ENCODE peak calls at places on chromosome 1, in ten cellular contexts. B is effector memory CD4-positive, alpha-beta T cell; T is cardiac muscle cell; G is uterus; U is Panc1; N is neural progenitor cell; H is PC-9; P is ovary; X is CD8-positive, alpha-beta T cell; K is GM23248. S is an unnamed sample. For H3K4me1, the result is how much of the 10 kb centered on the place peaks cover.

GRCh38 chr1:230570724-230571390 is 71.4 kb upstream of the COG2 start:
- DNase-seq in B (no peak), T (no peak), G (no peak), U (no peak), N (no peak), H (no peak), P (no peak), X (no peak), K (no peak), S (no peak)

GRCh38 chr1:154899041-154899440 is 29.0 kb upstream of the KCNN3 start:
- DNase-seq in B (no peak), T (no peak), G (no peak), U (no peak), N (no peak), H (no peak), P (no peak), X (no peak), K (no peak), S (no peak)

GRCh38 chr1:27621067-27621920 is 13.7 kb downstream of the FGR start:
- DNase-seq in B (no peak), T (no peak), G (no peak), U (no peak), N (no peak), H (no peak), P (no peak), X (no peak), K (peak), S (no peak)

GRCh38 chr1:174428033-174428432 is 19.7 kb upstream of the GPR52 start:
- DNase-seq in B (no peak), T (no peak), G (no peak), U (no peak), N (no peak), H (no peak), P (no peak), X (no peak), K (no peak), S (no peak)

GRCh38 chr1:172657586-172657985 is 1.3 kb upstream of the FASLG start:
- DNase-seq in B (no peak), T (no peak), G (no peak), U (no peak), N (no peak), H (no peak), P (no peak), X (no peak), K (no peak), S (peak)

GRCh38 chr1:241932845-241933244 is 24.7 kb upstream of the BECN2 start:
- DNase-seq in B (no peak), T (peak), G (no peak), U (no peak), N (peak), H (no peak), P (no peak), X (no peak), K (no peak), S (no peak)

GRCh38 chr1:116537439-116537838 is 33.4 kb downstream of the CD58 start:
- DNase-seq in B (no peak), T (no peak), G (no peak), U (no peak), N (no peak), H (peak), P (no peak), X (no peak), K (peak), S (no peak)

GRCh38 chr1:230641900-230642262 is 400 bp upstream of the COG2 start:
- DNase-seq in B (no peak), T (no peak), G (peak), U (no peak), N (no peak), H (no peak), P (no peak), X (no peak), K (no peak), S (no peak)

GRCh38 chr1:5758000-5758858 is 234.0 kb downstream of the NPHP4 start:
- DNase-seq in B (no peak), T (no peak), G (no peak), U (no peak), N (no peak), H (no peak), P (no peak), X (no peak), K (no peak), S (no peak)

GRCh38 chr1:44294588-44295007 is 60.5 kb downstream of the ERI3 start:
- DNase-seq in B (no peak), T (peak), G (peak), U (no peak), N (peak), H (no peak), P (peak), X (no peak), K (peak), S (no peak)

GRCh38 chr1:157226739-157227138 is 88.5 kb upstream of the ETV3 start:
- DNase-seq in B (no peak), T (no peak), G (no peak), U (no peak), N (no peak), H (no peak), P (no peak), X (no peak), K (no peak), S (no peak)

GRCh38 chr1:23367791-23368561 is 1.7 kb downstream of the ZNF436 start:
- DNase-seq in B (peak), T (peak), G (peak), U (peak), N (peak), H (peak), P (peak), X (peak), K (peak), S (peak)

DNA sequence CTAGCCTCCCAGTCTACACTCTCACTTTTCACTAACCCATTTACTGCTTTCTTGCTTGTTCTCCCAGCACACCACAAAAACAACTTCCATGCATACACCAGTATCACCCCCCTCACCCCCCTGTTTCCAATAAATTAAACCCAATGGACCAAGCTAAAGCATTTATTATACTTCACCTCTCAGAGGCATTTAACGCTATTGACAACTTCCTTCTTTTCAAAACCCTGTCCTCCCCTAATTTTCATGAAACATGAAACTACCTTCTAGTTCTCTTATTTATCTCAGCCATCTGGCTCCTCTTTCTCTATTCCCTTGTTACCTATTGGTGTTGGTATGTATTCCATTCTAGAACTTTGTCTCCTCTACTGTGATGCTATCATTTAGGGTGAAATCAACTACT is 32.3 kb downstream of the PTPRC start:
- DNase-seq in B (no peak), T (no peak), G (no peak), U (no peak), N (no peak), H (no peak), P (no peak), X (no peak), K (no peak), S (no peak)
- H3K27ac ChIP-seq in B (peak), T (no peak), G (no peak), U (peak), N (no peak), H (no peak), P (no peak), X (no peak), K (peak), S (no peak)

GRCh38 chr1:67752306-67752705 is 67.3 kb downstream of the GADD45A start:
- DNase-seq in B (no peak), T (no peak), G (no peak), U (no peak), N (no peak), H (peak), P (no peak), X (no peak), K (no peak), S (no peak)

GRCh38 chr1:67753776-67754525 is 69.0 kb downstream of the GADD45A start:
- DNase-seq in B (no peak), T (no peak), G (no peak), U (no peak), N (no peak), H (peak), P (no peak), X (no peak), K (no peak), S (no peak)

GRCh38 chr1:67754526-67754920 is 69.5 kb downstream of the GADD45A start:
- DNase-seq in B (no peak), T (no peak), G (no peak), U (no peak), N (no peak), H (peak), P (no peak), X (no peak), K (no peak), S (no peak)

GRCh38 chr1:67755160-67755559 is 70.2 kb downstream of the GADD45A start:
- DNase-seq in B (no peak), T (no peak), G (no peak), U (no peak), N (no peak), H (peak), P (no peak), X (no peak), K (no peak), S (no peak)

GRCh38 chr1:67755619-67756018 is 70.6 kb downstream of the GADD45A start:
- DNase-seq in B (no peak), T (no peak), G (no peak), U (no peak), N (no peak), H (peak), P (no peak), X (no peak), K (no peak), S (no peak)
- H3K4me1 ChIP-seq in B (under half), T (under half), G (under half), U (under half), N (under half), H (under half), P (under half), X (under half), K (under half), S (under half)

DNA sequence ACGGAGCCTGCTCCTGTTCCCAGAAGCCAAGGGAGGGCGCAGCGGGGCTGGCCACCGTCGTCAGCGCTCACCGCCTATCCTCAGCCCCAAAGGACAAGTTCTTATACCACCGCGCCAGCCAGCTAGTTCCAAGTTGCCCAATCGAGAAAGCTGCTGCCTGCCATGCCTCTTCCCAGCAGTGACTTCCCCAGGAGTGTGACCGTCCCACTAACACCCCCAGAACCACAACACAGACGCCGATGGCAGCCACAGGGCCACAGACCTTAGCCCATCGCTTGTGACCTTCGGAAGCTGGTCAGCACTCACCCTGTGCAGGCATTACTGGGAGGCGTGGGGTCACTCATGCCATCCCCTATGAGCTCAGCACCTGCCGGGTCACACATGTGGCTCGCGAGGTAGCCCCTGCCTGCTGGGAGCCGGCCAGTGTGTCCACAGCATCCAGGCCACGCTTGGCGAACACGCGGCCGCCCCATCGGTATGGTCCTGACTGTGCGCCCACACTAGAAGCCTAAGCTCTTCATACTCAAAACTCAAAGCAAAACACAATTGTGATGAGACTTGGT is 20.1 kb downstream of the NADK start:
- DNase-seq in B (no peak), T (no peak), G (no peak), U (no peak), N (no peak), H (no peak), P (no peak), X (no peak), K (no peak), S (no peak)
- H3K4me3 ChIP-seq in B (no peak), T (no peak), G (no peak), U (no peak), N (no peak), H (peak), P (no peak), X (no peak), K (no peak), S (no peak)

DNA sequence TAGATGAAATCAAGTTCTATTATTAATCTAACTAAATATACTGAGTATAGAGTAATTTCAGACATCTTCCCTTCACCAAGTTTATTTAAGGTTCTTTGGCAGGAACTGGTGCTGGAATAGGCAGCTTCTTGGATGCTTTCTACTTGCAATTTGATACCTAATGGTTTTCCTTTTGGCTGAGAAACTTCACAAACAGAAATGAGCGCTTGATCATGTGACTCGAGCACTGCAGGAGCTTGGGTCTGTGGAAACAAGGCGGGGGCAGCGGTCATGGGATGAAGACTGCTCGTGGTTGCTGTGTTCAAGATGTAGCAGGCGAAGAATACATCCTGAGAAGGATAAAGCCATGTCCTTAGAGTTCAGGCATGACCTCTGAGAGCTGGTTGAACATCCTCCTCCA is 136.8 kb downstream of the PTPRC start:
- DNase-seq in B (no peak), T (no peak), G (no peak), U (no peak), N (no peak), H (no peak), P (no peak), X (no peak), K (no peak), S (no peak)
- H3K27ac ChIP-seq in B (no peak), T (no peak), G (no peak), U (no peak), N (no peak), H (no peak), P (no peak), X (no peak), K (no peak), S (peak)

DNA sequence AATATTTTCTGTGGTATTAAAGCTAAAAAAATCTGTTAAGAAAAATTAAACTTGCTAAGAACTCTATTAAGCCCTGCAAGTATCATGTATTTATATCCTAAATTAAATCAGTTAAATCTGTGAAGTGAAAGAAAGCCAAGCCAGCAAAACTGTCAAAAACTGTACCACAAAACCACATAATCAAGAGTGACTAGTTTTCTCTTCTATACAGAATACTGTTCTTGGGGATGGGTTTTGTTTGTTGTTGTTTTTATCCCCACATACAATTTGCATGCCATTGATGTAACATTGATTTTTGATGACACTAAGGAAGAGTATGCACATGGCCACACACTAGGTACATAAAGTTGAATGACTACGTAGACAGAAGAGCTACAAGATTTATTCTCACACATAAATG is 20.4 kb downstream of the DPH5 start:
- DNase-seq in B (no peak), T (no peak), G (no peak), U (no peak), N (no peak), H (no peak), P (no peak), X (no peak), K (no peak), S (no peak)
- H3K4me1 ChIP-seq in B (under half), T (under half), G (under half), U (under half), N (under half), H (under half), P (under half), X (under half), K (under half), S (under half)

DNA sequence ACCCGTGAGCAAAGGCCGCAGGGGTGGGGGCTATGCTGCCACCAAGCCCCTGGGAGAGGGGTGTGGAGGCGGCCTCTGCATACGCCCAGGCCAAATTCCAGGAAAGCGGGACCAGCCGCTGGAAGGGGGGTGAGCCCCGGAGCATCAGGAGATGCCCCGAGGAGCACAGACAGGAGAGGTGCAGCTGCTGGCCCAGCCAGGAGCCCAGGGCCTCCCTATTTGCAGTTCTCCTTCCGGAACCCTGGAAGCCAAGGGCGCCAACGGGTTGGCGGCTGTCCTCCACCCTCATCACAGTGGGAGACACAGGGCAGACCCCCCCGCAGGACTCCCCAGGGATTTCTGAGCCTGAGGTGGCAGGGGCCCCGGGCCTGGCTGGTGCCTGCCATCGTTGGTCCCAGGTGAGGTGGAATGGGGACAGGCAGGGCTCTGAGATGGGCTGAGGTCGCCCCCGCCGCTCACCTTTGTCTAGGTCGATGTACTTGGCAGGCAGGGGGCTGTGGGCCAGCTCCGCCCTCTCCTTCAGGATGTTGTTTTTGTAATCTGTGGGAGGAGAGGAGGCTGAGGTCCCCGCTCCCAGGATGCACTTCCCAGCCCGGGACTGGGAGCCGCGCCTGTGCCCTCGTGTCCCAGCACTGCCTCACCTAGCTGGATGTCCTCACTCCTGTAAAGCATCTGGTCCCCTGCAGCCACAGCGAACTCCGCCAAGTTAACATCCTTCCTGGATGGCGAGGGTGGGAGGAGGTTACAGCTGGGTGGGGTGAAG is 4.4 kb upstream of the DVL1 start:
- DNase-seq in B (no peak), T (no peak), G (no peak), U (no peak), N (no peak), H (no peak), P (no peak), X (no peak), K (no peak), S (no peak)
- H3K4me3 ChIP-seq in B (no peak), T (no peak), G (no peak), U (no peak), N (peak), H (no peak), P (no peak), X (peak), K (no peak), S (no peak)

GRCh38 chr1:77385551-77385950 is 103.7 kb downstream of the AK5 start:
- DNase-seq in B (no peak), T (no peak), G (no peak), U (no peak), N (no peak), H (no peak), P (no peak), X (no peak), K (peak), S (no peak)

GRCh38 chr1:77387553-77387952 is 105.7 kb downstream of the AK5 start:
- DNase-seq in B (no peak), T (no peak), G (no peak), U (no peak), N (no peak), H (no peak), P (no peak), X (no peak), K (no peak), S (no peak)

GRCh38 chr1:77386276-77386675 is 104.5 kb downstream of the AK5 start:
- DNase-seq in B (no peak), T (no peak), G (no peak), U (no peak), N (no peak), H (no peak), P (no peak), X (no peak), K (no peak), S (no peak)

GRCh38 chr1:77392486-77392885 is 110.7 kb downstream of the AK5 start:
- DNase-seq in B (no peak), T (no peak), G (no peak), U (no peak), N (no peak), H (no peak), P (no peak), X (no peak), K (no peak), S (no peak)

DNA sequence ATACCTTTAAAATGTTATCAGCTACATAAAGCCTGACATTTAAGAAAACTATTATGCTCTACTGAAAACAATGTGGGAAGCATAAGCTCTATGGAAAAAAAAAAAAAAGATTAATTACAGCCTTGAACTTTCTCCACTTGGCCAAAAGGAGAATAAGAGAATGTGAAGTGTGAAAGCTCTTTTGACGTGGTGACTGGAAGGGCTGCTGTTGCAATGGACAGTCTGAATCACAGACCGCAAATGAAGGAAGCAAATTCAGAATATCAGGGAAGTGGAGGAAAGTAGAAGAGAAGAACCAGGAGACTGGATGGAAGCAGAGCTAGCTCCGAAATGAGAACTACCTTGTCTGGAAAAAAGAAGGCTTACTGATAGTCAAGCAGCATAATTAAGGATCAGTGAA is 106.8 kb downstream of the AK5 start:
- DNase-seq in B (no peak), T (no peak), G (no peak), U (no peak), N (no peak), H (no peak), P (no peak), X (no peak), K (no peak), S (no peak)
- H3K27ac ChIP-seq in B (no peak), T (no peak), G (no peak), U (no peak), N (no peak), H (no peak), P (no peak), X (no peak), K (no peak), S (no peak)

GRCh38 chr1:109772658-109773202 is 9.0 kb upstream of the EPS8L3 start:
- DNase-seq in B (no peak), T (no peak), G (peak), U (no peak), N (no peak), H (no peak), P (peak), X (no peak), K (no peak), S (no peak)
- H3K4me1 ChIP-seq in B (under half), T (under half), G (under half), U (under half), N (under half), H (under half), P (under half), X (under half), K (under half), S (under half)